ENCODE peak calls at places on chromosomes 11 and 22, in nine cellular contexts. G, J, S, U, Z, D, E, X and R are unnamed samples.
A peak's percentile ranks its signal among the peaks of the same experiment; 100 is the strongest.

GRCh38 chr22:28899199-28899853 is 16.0 kb downstream of the ZNRF3 start:
- DNase-seq in Z (no peak), J (no peak), X (no peak), D (peak; percentile 74), U (no peak), E (no peak), S (no peak), G (no peak), R (no peak)

GRCh38 chr11:47236482-47236881 is 12.1 kb downstream of the ACP2 start:
- DNase-seq in S (no peak), X (no peak), G (no peak), U (no peak), J (no peak), D (no peak), E (no peak), Z (no peak), R (no peak)

GRCh38 chr11:8031248-8032115 is 44.3 kb downstream of the EIF3F start:
- DNase-seq in E (no peak), Z (no peak), D (no peak), S (no peak), G (no peak), X (no peak), J (no peak), U (no peak), R (no peak)

GRCh38 chr11:74154621-74155281 is 16.1 kb downstream of the C2CD3 start:
- DNase-seq in E (no peak), U (no peak), G (no peak), Z (no peak), D (no peak), J (no peak), X (no peak), S (no peak), R (no peak)

GRCh38 chr11:42913731-42914130 is 398.1 kb upstream of the API5 start:
- DNase-seq in D (no peak), S (no peak), U (no peak), X (no peak), E (no peak), G (no peak), Z (no peak), J (no peak), R (no peak)

GRCh38 chr11:120608760-120609211 is 97.2 kb downstream of the GRIK4 start:
- DNase-seq in D (no peak), E (no peak), S (peak; percentile 34), X (no peak), U (no peak), G (peak; percentile 21), J (peak; percentile 17), Z (no peak), R (peak; percentile 7)

GRCh38 chr11:13119361-13119760 is 110.2 kb downstream of the RASSF10 start:
- DNase-seq in D (no peak), S (no peak), U (no peak), Z (no peak), E (no peak), G (no peak), J (no peak), X (no peak), R (no peak)

GRCh38 chr11:12606597-12606996 is 67.6 kb upstream of the TEAD1 start:
- DNase-seq in J (no peak), G (no peak), X (no peak), U (no peak), E (no peak), D (no peak), Z (peak; percentile 82), S (no peak), R (peak; percentile 76)

GRCh38 chr22:18001040-18001893 is 23.1 kb downstream of the MICAL3 start:
- DNase-seq in S (peak; percentile 92), X (peak; percentile 90), Z (peak; percentile 96), E (peak; percentile 46), D (peak; percentile 96), U (peak; percentile 94), G (peak; percentile 99), J (peak; percentile 88), R (peak; percentile 94)

GRCh38 chr22:44493206-44493605 is 4.8 kb downstream of the RTL6 start:
- DNase-seq in G (no peak), U (no peak), Z (no peak), S (no peak), X (no peak), J (no peak), E (no peak), D (no peak), R (no peak)

GRCh38 chr22:26956346-26956745 is 299.0 kb downstream of the MIAT start:
- DNase-seq in U (peak; percentile 29), G (no peak), Z (no peak), S (no peak), J (no peak), X (no peak), D (no peak), E (no peak), R (no peak)

GRCh38 chr22:39598017-39598965 is 27.7 kb downstream of the CACNA1I start:
- DNase-seq in Z (no peak), S (peak; percentile 92), U (no peak), D (no peak), X (no peak), J (peak; percentile 94), E (peak; percentile 8), G (no peak), R (no peak)

GRCh38 chr11:43399983-43400630 is 41.4 kb downstream of the TTC17 start:
- DNase-seq in Z (no peak), J (no peak), D (no peak), E (no peak), S (no peak), G (no peak), U (no peak), X (no peak), R (no peak)

GRCh38 chr22:23673826-23674690 is 16.8 kb upstream of the RGL4 start:
- DNase-seq in G (no peak), E (no peak), X (no peak), U (no peak), S (no peak), J (no peak), Z (no peak), D (peak; percentile 63), R (no peak)

GRCh38 chr11:6413791-6414231 is 5.1 kb downstream of the APBB1 start:
- DNase-seq in E (peak; percentile 30), S (no peak), U (no peak), G (no peak), J (no peak), Z (no peak), D (no peak), X (no peak), R (no peak)

GRCh38 chr11:33638608-33639007 is 62.0 kb downstream of the C11orf91 start:
- DNase-seq in J (no peak), Z (no peak), G (no peak), U (no peak), X (no peak), E (no peak), D (no peak), S (no peak), R (no peak)

GRCh38 chr11:124762624-124763155 is 600 bp upstream of the ESAM start:
- DNase-seq in E (no peak), S (peak; percentile 56), X (no peak), U (peak; percentile 45), J (peak; percentile 49), D (peak; percentile 77), Z (no peak), G (no peak), R (no peak)

GRCh38 chr11:58606930-58607714 is 15.3 kb upstream of the CNTF start:
- DNase-seq in Z (no peak), E (no peak), S (no peak), D (no peak), J (no peak), G (no peak), X (no peak), U (no peak), R (no peak)

GRCh38 chr11:76903325-76903724 is 42.6 kb downstream of the ACER3 start:
- DNase-seq in Z (no peak), G (no peak), U (peak; percentile 8), S (peak; percentile 27), J (peak; percentile 53), X (no peak), E (no peak), D (no peak), R (no peak)

GRCh38 chr11:75474878-75475766 is 42.1 kb upstream of the KLHL35 start:
- DNase-seq in E (peak; percentile 28), X (no peak), D (no peak), Z (no peak), U (no peak), G (peak; percentile 55), S (peak; percentile 45), J (peak; percentile 71), R (no peak)